ENCODE peak calls at places on chromosomes 5 and 9, in four cellular contexts. W is GM12892, S is testis, B is uterus. U is an unnamed sample.

GRCh38 chr9:28720746-28721145 is 1147.5 kb upstream of the C9orf72 start:
- DNase-seq in W (no peak), S (no peak), B (no peak), U (no peak)

GRCh38 chr5:56402273-56403223 is 169.4 kb upstream of the ANKRD55 start:
- DNase-seq in W (no peak), S (no peak), B (no peak), U (no peak)

GRCh38 chr9:13919386-13919785 is 394.6 kb downstream of the NFIB start:
- DNase-seq in W (no peak), B (no peak), S (no peak), U (no peak)

GRCh38 chr9:32344551-32345182 is 39.8 kb upstream of the ACO1 start:
- DNase-seq in B (no peak), W (no peak), S (no peak), U (no peak)

GRCh38 chr9:89949116-89949515 is 344.3 kb downstream of the GADD45G start:
- DNase-seq in B (no peak), W (no peak), S (no peak), U (no peak)

GRCh38 chr9:124810513-124811355 is 33.8 kb downstream of the OLFML2A start:
- DNase-seq in B (no peak), S (no peak), W (no peak), U (no peak)

GRCh38 chr9:15277400-15278137 is 29.4 kb downstream of the TTC39B start:
- DNase-seq in W (no peak), S (no peak), B (no peak), U (no peak)

GRCh38 chr5:5040712-5041111 is 99.4 kb upstream of the ADAMTS16 start:
- DNase-seq in S (no peak), B (no peak), W (no peak), U (no peak)

GRCh38 chr9:104386425-104387069 is 117.5 kb upstream of the OR13F1 start:
- DNase-seq in S (no peak), W (no peak), B (no peak), U (no peak)

GRCh38 chr5:90434116-90434714 is 24.7 kb upstream of the CETN3 start:
- DNase-seq in W (no peak), S (peak; percentile 68), B (peak; percentile 21), U (peak; percentile 33)

GRCh38 chr9:124077915-124078572 is 66.5 kb downstream of the LHX2 start:
- DNase-seq in S (no peak), B (no peak), W (no peak), U (no peak)

GRCh38 chr5:14901462-14902051 is 30.0 kb upstream of the ANKH start:
- DNase-seq in S (no peak), B (no peak), W (no peak), U (no peak)

GRCh38 chr9:38039090-38039906 is 29.7 kb downstream of the SHB start:
- DNase-seq in S (no peak), W (no peak), B (no peak), U (no peak)

GRCh38 chr5:17396247-17396646 is 101.8 kb upstream of the TAF11L2 start:
- DNase-seq in B (no peak), S (no peak), W (no peak), U (no peak)

GRCh38 chr9:37215456-37216229 is 95.3 kb downstream of the ZCCHC7 start:
- DNase-seq in S (no peak), B (no peak), W (no peak), U (no peak)

GRCh38 chr9:37639109-37639748 is 11.5 kb upstream of the FRMPD1 start:
- DNase-seq in S (no peak), W (no peak), B (no peak), U (no peak)

GRCh38 chr5:176538505-176538806 is 1.3 kb upstream of the RNF44 start:
- DNase-seq in S (no peak), W (no peak), B (no peak), U (no peak)

GRCh38 chr9:114278356-114278755 is 44.5 kb upstream of the ORM1 start:
- DNase-seq in W (no peak), B (no peak), S (no peak), U (no peak)

DNA sequence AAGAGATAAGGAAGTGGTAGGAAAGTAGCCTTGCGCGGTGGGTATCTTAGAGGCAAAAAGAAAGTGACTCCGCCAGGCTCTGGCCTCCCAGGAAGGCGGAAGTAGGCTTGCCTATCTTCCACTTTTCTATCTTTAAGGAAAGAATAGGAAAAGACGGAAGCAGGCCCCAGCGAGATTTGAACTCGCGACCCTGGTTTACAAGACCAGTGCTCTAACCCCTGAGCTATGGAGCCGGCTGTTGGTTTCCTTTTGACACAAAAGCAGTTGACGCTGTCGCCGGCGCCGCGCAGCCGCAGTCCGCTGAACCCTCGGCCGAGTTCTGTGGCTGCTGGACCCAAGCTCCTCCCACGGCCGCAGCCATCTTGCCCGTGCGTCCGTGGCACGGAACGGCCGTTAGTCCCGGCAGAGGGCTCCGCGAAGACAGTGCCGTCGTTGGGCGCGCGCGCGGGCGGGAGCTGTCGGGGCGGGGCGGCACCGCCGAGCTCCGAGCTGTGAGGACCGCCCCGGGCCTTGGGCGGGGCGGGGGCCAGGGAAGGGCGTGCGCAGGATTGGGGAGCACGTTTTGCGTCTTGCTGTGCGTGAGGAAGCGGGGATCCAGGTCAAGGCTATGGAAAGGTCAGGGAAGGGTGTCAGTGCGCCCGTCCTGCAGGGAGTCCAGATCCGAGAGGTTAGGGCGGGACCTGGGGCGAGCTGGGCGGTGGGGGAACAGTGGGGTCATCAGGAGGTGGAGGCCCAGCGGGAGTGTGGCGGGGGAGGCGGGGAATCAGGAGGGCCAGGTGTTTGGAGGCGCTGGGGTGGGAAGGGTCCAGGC is 13.3 kb downstream of the TRIM7 start:
- DNase-seq in W (peak; percentile 89), S (peak; percentile 96), B (peak; percentile 98), U (peak; percentile 97)
- TF ChIP-seq POLR2A in W (peak; percentile 73), S (no peak), B (peak; percentile 75), U (no peak)

GRCh38 chr5:52856564-52856963 is 68.8 kb downstream of the ITGA1 start:
- DNase-seq in B (no peak), W (no peak), S (no peak), U (no peak)
- TF ChIP-seq POLR2A in B (no peak), W (no peak), S (no peak), U (no peak)

GRCh38 chr5:443239-444151 is 519 bp downstream of the EXOC3 start:
- DNase-seq in W (peak; percentile 49), B (no peak), S (no peak), U (no peak)

GRCh38 chr5:444226-444625 is 1.2 kb downstream of the EXOC3 start:
- DNase-seq in W (no peak), B (no peak), S (no peak), U (no peak)

GRCh38 chr5:440413-441180 is 2.4 kb upstream of the EXOC3 start:
- DNase-seq in W (no peak), B (no peak), S (no peak), U (no peak)

GRCh38 chr5:441996-442334 is 1.0 kb upstream of the EXOC3 start:
- DNase-seq in S (no peak), B (no peak), W (no peak), U (no peak)

DNA sequence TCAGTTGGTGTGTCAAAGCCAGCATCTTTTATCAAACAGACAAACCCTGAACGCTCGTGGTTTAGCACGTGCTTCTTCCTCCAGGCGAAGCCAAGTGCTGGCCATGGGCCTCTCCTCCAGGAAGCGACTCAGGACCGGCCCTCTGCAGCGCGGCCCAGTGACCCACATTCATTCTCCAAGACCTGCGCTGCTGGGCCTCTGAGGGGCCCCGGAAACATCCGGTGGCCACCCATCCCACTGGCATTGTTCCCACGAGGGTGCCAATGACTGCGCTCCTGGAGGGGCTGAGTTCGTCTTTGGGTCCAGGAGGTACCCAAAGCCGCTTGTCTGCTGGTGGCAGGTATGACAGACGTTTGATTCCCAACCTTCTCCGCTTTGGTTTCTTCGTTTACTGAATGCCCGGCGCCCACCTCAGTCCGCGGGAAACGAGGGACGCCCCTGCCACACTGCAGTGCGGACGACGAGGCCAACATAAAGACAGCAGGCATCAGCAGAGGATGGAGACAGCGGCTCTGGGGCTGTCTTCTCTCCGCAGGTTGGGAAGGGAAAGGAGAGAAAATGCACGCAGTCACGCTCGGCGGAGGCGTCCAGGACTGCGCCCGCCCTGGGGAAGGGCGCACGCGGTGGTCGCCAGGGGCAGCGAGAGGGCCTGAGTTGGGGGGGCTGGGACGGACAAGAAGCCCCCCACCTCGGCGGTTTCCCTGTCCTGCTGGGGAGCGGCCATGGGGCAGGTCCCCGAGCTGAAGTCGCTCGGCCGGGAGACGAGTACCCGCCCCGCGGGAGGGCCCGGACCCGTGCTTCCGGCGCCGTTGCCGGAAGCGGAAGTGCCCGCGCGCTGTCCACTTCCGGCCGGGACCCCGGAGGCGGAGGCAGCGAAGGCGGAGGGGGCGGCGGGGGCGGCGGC is at the start of gene EXOC3:
- DNase-seq in W (peak; percentile 98), B (peak; percentile 72), S (peak; percentile 78), U (peak; percentile 77)
- TF ChIP-seq POLR2A in W (peak; percentile 80), B (no peak), S (no peak), U (no peak)

DNA sequence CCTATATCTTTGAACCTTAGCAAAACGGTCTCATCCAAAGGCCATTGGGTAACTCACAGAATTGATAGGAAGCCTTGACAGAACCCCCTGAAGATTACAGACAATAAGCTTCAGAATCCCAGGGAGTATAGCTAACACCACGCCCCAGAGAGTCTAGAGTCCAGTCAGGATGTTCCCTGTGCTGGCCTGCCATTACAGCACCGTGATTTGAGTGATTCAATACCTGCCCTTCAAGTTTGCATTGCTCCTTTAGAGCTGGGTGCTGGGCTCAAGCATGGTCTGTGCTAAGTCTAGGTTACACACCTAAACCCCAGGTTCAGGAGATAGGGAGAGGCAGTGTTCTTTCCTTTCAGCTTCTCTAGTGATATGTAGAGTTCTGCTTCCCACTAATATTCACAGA is 90.5 kb downstream of the RASEF start:
- DNase-seq in B (no peak), W (no peak), S (no peak), U (no peak)
- TF ChIP-seq POLR2A in B (no peak), W (no peak), S (no peak), U (no peak)

DNA sequence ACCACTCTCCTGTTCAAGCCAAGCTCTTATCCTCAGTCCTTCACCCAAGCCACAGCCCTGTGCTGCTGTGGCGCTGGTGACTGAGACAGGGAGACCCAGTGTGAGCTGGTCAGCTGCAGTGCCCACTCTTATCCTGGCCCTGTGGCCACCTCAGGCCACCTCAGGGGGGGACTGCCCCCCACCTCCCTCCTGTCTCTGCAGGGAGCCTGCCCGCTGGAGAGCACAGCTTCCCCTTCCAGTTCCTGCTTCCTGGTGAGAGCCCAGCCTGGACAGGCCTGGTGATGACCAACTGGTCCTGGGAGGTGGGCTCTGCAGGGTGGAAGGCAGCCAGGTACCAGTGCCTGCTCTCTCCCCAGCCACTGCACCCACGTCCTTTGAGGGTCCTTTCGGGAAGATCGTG is 5.5 kb upstream of the EHMT1 start:
- DNase-seq in W (no peak), B (no peak), S (no peak), U (no peak)
- TF ChIP-seq POLR2A in W (no peak), B (no peak), S (no peak), U (no peak)

GRCh38 chr9:134328341-134328840 is 2.1 kb downstream of the RXRA start:
- DNase-seq in B (no peak), S (no peak), W (no peak), U (peak; percentile 65)

GRCh38 chr9:134328841-134329575 is 2.8 kb downstream of the RXRA start:
- DNase-seq in W (no peak), B (peak; percentile 67), S (peak; percentile 78), U (peak; percentile 67)

GRCh38 chr9:134325813-134326753 is at the start of gene RXRA:
- DNase-seq in B (peak; percentile 86), S (peak; percentile 84), W (peak; percentile 75), U (peak; percentile 90)

GRCh38 chr9:134326754-134327526 is 685 bp downstream of the RXRA start:
- DNase-seq in B (no peak), W (no peak), S (no peak), U (no peak)

GRCh38 chr9:134327671-134328231 is 1.5 kb downstream of the RXRA start:
- DNase-seq in W (no peak), S (no peak), B (no peak), U (no peak)
- TF ChIP-seq POLR2A in W (no peak), S (no peak), B (no peak), U (no peak)

U was measured in stomach.